ENCODE peak calls at places on chromosomes 1 and 21, in nine cellular contexts. X is cardiac fibroblast, O is BJ, Y is colonic mucosa, U is endothelial cell, E is Peyer's patch, J is dorsolateral prefrontal cortex, Z is epithelial cell of esophagus, L is stomach. P is an unnamed sample.

GRCh38 chr1:234938924-234939323 is 189.7 kb downstream of the TOMM20 start:
- DNase-seq in X (no peak), O (no peak), Y (peak; percentile 12), U (no peak), E (no peak), J (no peak), Z (no peak), L (no peak), P (no peak)

GRCh38 chr1:81305997-81306452 is 494.7 kb upstream of the ADGRL2 start:
- DNase-seq in X (peak; percentile 65), O (no peak), Y (peak; percentile 23), U (no peak), E (no peak), J (no peak), Z (peak; percentile 67), L (no peak), P (peak; percentile 34)

GRCh38 chr1:210372491-210372890 is 43.8 kb downstream of the HHAT start:
- DNase-seq in X (no peak), O (no peak), Y (no peak), U (no peak), E (no peak), J (no peak), Z (no peak), L (no peak), P (no peak)

GRCh38 chr1:44894591-44894990 is 51.5 kb upstream of the PTCH2 start:
- DNase-seq in X (peak; percentile 71), O (peak; percentile 76), Y (no peak), U (no peak), E (no peak), J (no peak), Z (peak; percentile 42), L (no peak), P (peak; percentile 60)

GRCh38 chr21:38511662-38512243 is 13.5 kb upstream of the ERG start:
- DNase-seq in X (no peak), O (no peak), Y (no peak), U (no peak), E (no peak), J (no peak), Z (no peak), L (no peak), P (no peak)

GRCh38 chr1:150148834-150149489 is 754 bp upstream of the PLEKHO1 start:
- DNase-seq in X (no peak), O (no peak), Y (no peak), U (no peak), E (no peak), J (no peak), Z (no peak), L (peak; percentile 19), P (no peak)

GRCh38 chr1:44377925-44378784 is 23.1 kb upstream of the ERI3 start:
- DNase-seq in X (peak; percentile 74), O (no peak), Y (peak; percentile 26), U (peak; percentile 72), E (no peak), J (no peak), Z (peak; percentile 62), L (peak; percentile 57), P (no peak)

GRCh38 chr1:202279806-202280205 is 61.9 kb downstream of the UBE2T start:
- DNase-seq in X (peak; percentile 41), O (no peak), Y (no peak), U (no peak), E (no peak), J (no peak), Z (no peak), L (no peak), P (no peak)

GRCh38 chr1:245983294-245983967 is 523.6 kb downstream of the SMYD3 start:
- DNase-seq in X (no peak), O (no peak), Y (no peak), U (no peak), E (no peak), J (no peak), Z (no peak), L (no peak), P (no peak)

GRCh38 chr1:240344918-240345317 is 253.2 kb downstream of the FMN2 start:
- DNase-seq in X (peak; percentile 44), O (peak; percentile 30), Y (no peak), U (no peak), E (no peak), J (no peak), Z (no peak), L (no peak), P (no peak)

GRCh38 chr21:28230559-28230958 is 762.1 kb downstream of the LTN1 start:
- DNase-seq in X (peak; percentile 60), O (no peak), Y (no peak), U (no peak), E (no peak), J (no peak), Z (peak; percentile 49), L (no peak), P (no peak)

GRCh38 chr1:112319371-112320034 is 76.5 kb upstream of the CTTNBP2NL start:
- DNase-seq in X (no peak), O (no peak), Y (no peak), U (no peak), E (no peak), J (no peak), Z (peak; percentile 89), L (no peak), P (no peak)

GRCh38 chr1:23422313-23422877 is 2.2 kb downstream of the TCEA3 start:
- DNase-seq in X (peak; percentile 68), O (no peak), Y (peak; percentile 96), U (no peak), E (peak; percentile 87), J (no peak), Z (peak; percentile 52), L (peak; percentile 76), P (no peak)

GRCh38 chr1:23420778-23421177 is 3.8 kb downstream of the TCEA3 start:
- DNase-seq in X (no peak), O (no peak), Y (no peak), U (no peak), E (no peak), J (no peak), Z (no peak), L (no peak), P (no peak)

GRCh38 chr1:23421343-23421742 is 3.2 kb downstream of the TCEA3 start:
- DNase-seq in X (no peak), O (no peak), Y (no peak), U (no peak), E (no peak), J (no peak), Z (no peak), L (no peak), P (no peak)

GRCh38 chr1:23422955-23423354 is 1.6 kb downstream of the TCEA3 start:
- DNase-seq in X (no peak), O (no peak), Y (no peak), U (no peak), E (no peak), J (no peak), Z (no peak), L (no peak), P (no peak)

GRCh38 chr1:23421752-23422312 is 2.7 kb downstream of the TCEA3 start:
- DNase-seq in X (peak; percentile 74), O (no peak), Y (peak; percentile 65), U (no peak), E (no peak), J (no peak), Z (peak; percentile 29), L (no peak), P (no peak)
- TF ChIP-seq CTCF in X (peak; percentile 25), O (peak; percentile 35), Y (no peak), U (peak; percentile 40), E (peak; percentile 15), J (no peak), Z (no peak), L (no peak), P (peak; percentile 17)

GRCh38 chr21:32173106-32173755 is 105.6 kb downstream of the MIS18A start:
- DNase-seq in X (no peak), O (no peak), Y (no peak), U (no peak), E (no peak), J (no peak), Z (no peak), L (no peak), P (no peak)
- TF ChIP-seq CTCF in X (no peak), O (no peak), Y (no peak), U (no peak), E (no peak), J (no peak), Z (no peak), L (no peak), P (no peak)

GRCh38 chr21:26843912-26844257 is 1.3 kb downstream of the ADAMTS1 start:
- DNase-seq in X (peak; percentile 67), O (no peak), Y (no peak), U (no peak), E (no peak), J (no peak), Z (peak; percentile 54), L (no peak), P (no peak)

GRCh38 chr21:26845066-26845749 is at the start of gene ADAMTS1:
- DNase-seq in X (peak; percentile 91), O (no peak), Y (peak; percentile 78), U (peak; percentile 88), E (peak; percentile 77), J (peak; percentile 92), Z (peak; percentile 66), L (peak; percentile 71), P (peak; percentile 89)

GRCh38 chr21:26842976-26843911 is 2.0 kb downstream of the ADAMTS1 start:
- DNase-seq in X (peak; percentile 98), O (peak; percentile 70), Y (peak; percentile 91), U (peak; percentile 62), E (peak; percentile 61), J (peak; percentile 89), Z (peak; percentile 96), L (peak; percentile 87), P (peak; percentile 90)

GRCh38 chr21:26845750-26846035 is 484 bp upstream of the ADAMTS1 start:
- DNase-seq in X (no peak), O (no peak), Y (no peak), U (no peak), E (no peak), J (no peak), Z (no peak), L (no peak), P (no peak)

DNA sequence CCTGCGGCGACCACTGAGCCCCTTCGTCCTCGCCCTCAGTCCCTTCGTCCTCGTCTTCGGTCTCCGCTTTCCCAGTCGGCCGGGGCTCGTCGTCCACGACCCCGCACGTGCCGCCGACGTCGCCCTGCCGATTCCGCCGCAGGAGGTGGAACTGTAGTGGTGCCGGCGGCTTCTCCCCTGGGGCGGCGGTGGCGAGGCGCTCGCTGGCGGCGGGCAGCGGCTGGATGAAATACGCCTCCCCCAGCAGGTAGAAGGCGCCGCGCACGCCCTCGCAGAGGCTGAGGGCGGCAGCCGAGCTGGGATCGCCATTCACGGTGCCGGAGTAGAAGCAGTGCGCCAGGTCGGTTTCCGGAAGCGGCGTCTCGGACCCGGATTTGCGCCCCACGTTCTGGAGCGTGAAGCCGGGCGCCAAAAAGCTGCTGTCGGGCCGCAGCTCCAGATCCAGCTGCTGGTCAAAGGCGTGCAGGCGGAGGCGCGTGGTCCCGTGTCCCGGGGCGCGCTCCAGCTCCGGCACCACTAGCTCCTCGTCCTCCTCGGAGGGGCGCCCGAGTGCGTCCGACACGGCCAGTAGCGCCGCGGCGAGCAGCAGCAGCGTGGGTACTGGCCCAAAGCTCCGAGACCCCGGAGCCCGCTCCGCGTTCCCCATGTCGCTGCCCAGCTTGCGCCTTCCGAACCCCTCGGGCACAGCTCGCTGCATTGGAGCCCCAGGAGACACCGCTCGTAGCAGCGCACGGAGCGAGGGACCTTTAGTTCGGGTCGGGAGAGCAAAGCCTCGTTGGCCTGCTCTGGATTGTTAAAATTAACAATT is 747 bp downstream of the ADAMTS1 start:
- DNase-seq in X (peak; percentile 54), O (no peak), Y (peak; percentile 29), U (peak; percentile 59), E (no peak), J (peak; percentile 59), Z (peak; percentile 52), L (no peak), P (no peak)
- TF ChIP-seq CTCF in X (no peak), O (peak; percentile 5), Y (no peak), U (no peak), E (no peak), J (no peak), Z (no peak), L (no peak), P (peak; percentile 23)

GRCh38 chr1:157490337-157491165 is 61.8 kb downstream of the FCRL5 start:
- DNase-seq in X (peak; percentile 74), O (no peak), Y (peak; percentile 89), U (peak; percentile 90), E (peak; percentile 83), J (no peak), Z (peak; percentile 64), L (peak; percentile 80), P (peak; percentile 3)
- TF ChIP-seq CTCF in X (peak; percentile 79), O (peak; percentile 78), Y (peak; percentile 54), U (peak; percentile 81), E (peak; percentile 67), J (peak; percentile 66), Z (peak; percentile 70), L (no peak), P (peak; percentile 69)